ENCODE peak calls at places on chromosomes 2 and 18, in six cellular contexts. C is GM23338, K is tibial artery, Z is brain microvascular endothelial cell, P is HCT116, F is PC-3. W is an unnamed sample.

GRCh38 chr2:237473474-237474453 is 13.3 kb upstream of the MLPH start:
- DNase-seq in C (no peak), K (no peak), Z (peak; percentile 91), P (no peak), F (peak; percentile 12), W (no peak)

GRCh38 chr2:208549546-208550158 is 143.1 kb downstream of the PTH2R start:
- DNase-seq in C (no peak), K (no peak), Z (no peak), P (no peak), F (no peak), W (no peak)

GRCh38 chr2:48312126-48312525 is 217.8 kb upstream of the STON1 start:
- DNase-seq in C (no peak), K (no peak), Z (no peak), P (no peak), F (peak; percentile 96), W (no peak)

GRCh38 chr2:26395394-26395793 is 6.3 kb upstream of the DRC1 start:
- DNase-seq in C (peak; percentile 23), K (no peak), Z (no peak), P (no peak), F (no peak), W (no peak)

GRCh38 chr2:164015328-164016123 is 279.7 kb upstream of the FIGN start:
- DNase-seq in C (no peak), K (no peak), Z (peak; percentile 36), P (no peak), F (no peak), W (no peak)

GRCh38 chr2:42424033-42424432 is 63.0 kb upstream of the COX7A2L start:
- DNase-seq in C (no peak), K (no peak), Z (peak; percentile 24), P (no peak), F (no peak), W (no peak)

GRCh38 chr18:32299489-32299888 is 109.7 kb downstream of the MEP1B start:
- DNase-seq in C (no peak), K (no peak), Z (no peak), P (no peak), F (no peak), W (no peak)

GRCh38 chr2:234241656-234242445 is 191.3 kb downstream of the SPP2 start:
- DNase-seq in C (no peak), K (no peak), Z (peak; percentile 74), P (no peak), F (peak; percentile 96), W (no peak)

GRCh38 chr2:188734688-188735087 is 239.5 kb upstream of the COL3A1 start:
- DNase-seq in C (peak; percentile 35), K (no peak), Z (no peak), P (no peak), F (no peak), W (no peak)

GRCh38 chr18:79422022-79422782 is 26.5 kb downstream of the NFATC1 start:
- DNase-seq in C (no peak), K (no peak), Z (peak; percentile 68), P (no peak), F (no peak), W (no peak)

GRCh38 chr18:79424008-79424565 is 28.4 kb downstream of the NFATC1 start:
- DNase-seq in C (no peak), K (no peak), Z (no peak), P (no peak), F (no peak), W (no peak)

GRCh38 chr18:36903215-36903928 is 74.4 kb downstream of the KIAA1328 start:
- DNase-seq in C (no peak), K (no peak), Z (no peak), P (no peak), F (no peak), W (no peak)

GRCh38 chr18:47701133-47701532 is 229.3 kb downstream of the SMAD2 start:
- DNase-seq in C (no peak), K (no peak), Z (no peak), P (no peak), F (no peak), W (no peak)

GRCh38 chr2:97355887-97356286 is 233.8 kb downstream of the ANKRD36B start:
- DNase-seq in C (peak; percentile 24), K (no peak), Z (no peak), P (no peak), F (peak; percentile 14), W (no peak)

GRCh38 chr2:36333350-36334012 is 22.1 kb upstream of the CRIM1 start:
- DNase-seq in C (peak; percentile 46), K (no peak), Z (no peak), P (no peak), F (peak; percentile 31), W (peak; percentile 29)

GRCh38 chr2:38187416-38188127 is 111.6 kb upstream of the CYP1B1 start:
- DNase-seq in C (no peak), K (peak; percentile 89), Z (peak; percentile 80), P (no peak), F (peak; percentile 23), W (no peak)

GRCh38 chr2:55786286-55786685 is 92.6 kb upstream of the PNPT1 start:
- DNase-seq in C (no peak), K (no peak), Z (no peak), P (no peak), F (no peak), W (no peak)

GRCh38 chr2:16630463-16630862 is 35.2 kb downstream of the CYRIA start:
- DNase-seq in C (no peak), K (no peak), Z (no peak), P (no peak), F (no peak), W (no peak)

GRCh38 chr2:176078440-176079284 is 5.1 kb downstream of the EVX2 start:
- DNase-seq in C (no peak), K (no peak), Z (no peak), P (no peak), F (no peak), W (no peak)

GRCh38 chr2:61727746-61728145 is 126.1 kb downstream of the FAM161A start:
- DNase-seq in C (no peak), K (no peak), Z (peak; percentile 24), P (no peak), F (peak; percentile 8), W (no peak)

GRCh38 chr2:217164008-217164407 is 304.1 kb upstream of the TNP1 start:
- DNase-seq in C (no peak), K (no peak), Z (no peak), P (no peak), F (no peak), W (no peak)

GRCh38 chr2:1136807-1137663 is 186.4 kb downstream of the SNTG2 start:
- DNase-seq in C (no peak), K (no peak), Z (no peak), P (no peak), F (no peak), W (no peak)

GRCh38 chr2:26569216-26570082 is 71.7 kb downstream of the CIB4 start:
- DNase-seq in C (no peak), K (peak; percentile 29), Z (no peak), P (no peak), F (no peak), W (no peak)

GRCh38 chr18:56645415-56646016 is 5.6 kb upstream of the WDR7 start:
- DNase-seq in C (peak; percentile 58), K (no peak), Z (no peak), P (peak; percentile 26), F (peak; percentile 45), W (no peak)

GRCh38 chr2:108933691-108934117 is 55.3 kb downstream of the EDAR start:
- DNase-seq in C (no peak), K (no peak), Z (no peak), P (no peak), F (no peak), W (no peak)
- H3K27ac ChIP-seq in C (no peak overlapping the region), K (no peak overlapping the region), Z (no peak overlapping the region), P (no peak overlapping the region), F (no peak overlapping the region), W (no peak overlapping the region)

GRCh38 chr2:86441789-86442641 is 844 bp downstream of the KDM3A start:
- DNase-seq in C (peak; percentile 61), K (peak; percentile 84), Z (peak; percentile 39), P (no peak), F (peak; percentile 43), W (peak; percentile 68)

GRCh38 chr2:86443601-86444000 is 2.4 kb downstream of the KDM3A start:
- DNase-seq in C (no peak), K (no peak), Z (no peak), P (no peak), F (no peak), W (no peak)

GRCh38 chr2:86446060-86446459 is 4.9 kb downstream of the KDM3A start:
- DNase-seq in C (no peak), K (no peak), Z (no peak), P (no peak), F (peak; percentile 62), W (no peak)

GRCh38 chr2:86442642-86443005 is 1.5 kb downstream of the KDM3A start:
- DNase-seq in C (peak; percentile 59), K (peak; percentile 94), Z (peak; percentile 95), P (peak; percentile 65), F (peak; percentile 87), W (peak; percentile 92)

GRCh38 chr2:86445436-86445835 is 4.3 kb downstream of the KDM3A start:
- DNase-seq in C (no peak), K (no peak), Z (no peak), P (no peak), F (no peak), W (no peak)
- H3K36me3 ChIP-seq in C (no peaks in the 10 kb centered on the region), K (peaks cover 8% of the 10 kb centered on the region), Z (peaks cover 7% of the 10 kb centered on the region), P (peaks cover 3% of the 10 kb centered on the region), F (peaks cover 57% of the 10 kb centered on the region), W (peaks cover 32% of the 10 kb centered on the region)

DNA sequence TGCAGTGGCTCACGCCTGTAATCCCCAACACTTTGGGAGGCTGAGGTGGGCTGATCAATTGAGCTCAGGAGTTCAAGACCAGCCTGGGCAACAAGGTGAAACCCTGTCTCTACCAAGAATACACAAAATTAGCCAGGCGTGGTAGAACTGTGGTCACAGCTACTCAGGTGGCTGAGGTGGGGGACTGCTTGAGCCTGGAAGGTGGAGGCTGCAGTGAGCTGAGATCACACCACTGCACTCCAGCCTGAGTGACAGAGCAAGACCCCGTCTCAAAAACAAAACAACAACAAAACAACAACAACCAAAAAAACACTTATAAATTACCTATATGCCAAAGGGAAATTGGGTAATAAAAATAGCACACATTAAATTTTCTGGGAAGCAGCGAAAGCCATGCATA is 141.6 kb downstream of the HDAC4 start:
- DNase-seq in C (no peak), K (peak; percentile 15), Z (no peak), P (no peak), F (no peak), W (no peak)
- H3K4me3 ChIP-seq in C (no peak overlapping the region), K (no peak overlapping the region), Z (no peak overlapping the region), P (no peak overlapping the region), F (no peak overlapping the region), W (peak overlapping the region; percentile 83)

DNA sequence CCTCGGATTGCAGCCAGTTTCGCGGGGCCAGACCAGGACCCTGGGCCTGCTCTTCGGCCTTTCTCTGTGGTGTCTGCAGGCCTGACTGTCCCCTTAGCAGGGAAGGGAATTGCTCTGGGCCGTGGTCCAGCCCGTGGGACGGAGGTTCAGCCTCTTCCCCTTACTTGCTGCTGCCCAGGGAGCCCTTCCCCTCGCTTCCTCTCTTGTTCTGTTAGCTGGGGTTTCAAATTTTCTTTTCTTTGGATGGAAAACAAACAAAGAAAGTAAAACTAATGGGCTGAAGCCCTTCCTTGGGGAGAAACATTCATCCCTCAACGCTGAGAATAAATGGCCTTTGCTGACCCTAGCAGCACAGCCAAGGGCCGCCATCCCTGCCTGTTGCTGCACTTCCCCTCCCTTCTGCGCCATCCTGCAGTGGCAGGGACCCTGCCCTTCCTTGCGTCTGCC is 52.4 kb downstream of the ASAP2 start:
- DNase-seq in C (no peak), K (no peak), Z (no peak), P (no peak), F (no peak), W (no peak)
- H3K27ac ChIP-seq in C (no peak overlapping the region), K (peak overlapping the region; percentile 83), Z (peak overlapping the region; percentile 71), P (no peak overlapping the region), F (no peak overlapping the region), W (no peak overlapping the region)

GRCh38 chr2:98738304-98738703 is 7.4 kb upstream of the MGAT4A start:
- DNase-seq in C (no peak), K (no peak), Z (no peak), P (no peak), F (no peak), W (no peak)
- H3K36me3 ChIP-seq in C (no peaks in the 10 kb centered on the region), K (no peaks in the 10 kb centered on the region), Z (no peaks in the 10 kb centered on the region), P (no peaks in the 10 kb centered on the region), F (no peaks in the 10 kb centered on the region), W (no peaks in the 10 kb centered on the region)

W was measured in CD4-positive, CD25-positive, alpha-beta regulatory T cell.